ENCODE peak calls at places on chromosome 19, in nine cellular contexts. U is cardiac muscle cell; H is endodermal cell; O is uterus; N is effector memory CD4-positive, alpha-beta T cell; F is breast epithelium; S is CD8-positive, alpha-beta memory T cell; M is left ventricle myocardium inferior; E is iPS DF 6.9. P is an unnamed sample. For H3K4me1 and H3K27me3, the result is how much of the 10 kb centered on the place peaks cover.

GRCh38 chr19:33392341-33393285 is 19.1 kb downstream of the CEBPG start:
- DNase-seq in U (no peak), H (no peak), O (peak), N (no peak), F (no peak), S (no peak), M (peak), E (no peak), P (no peak)

GRCh38 chr19:32287086-32287485 is 58.3 kb upstream of the ZNF507 start:
- DNase-seq in U (peak), H (no peak), O (no peak), N (no peak), F (no peak), S (no peak), M (no peak), E (no peak), P (no peak)

GRCh38 chr19:7947939-7948338 is 4.5 kb upstream of the TIMM44 start:
- DNase-seq in U (peak), H (no peak), O (no peak), N (no peak), F (no peak), S (no peak), M (no peak), E (no peak), P (no peak)

GRCh38 chr19:16319466-16319865 is 5.2 kb upstream of the KLF2 start:
- DNase-seq in U (peak), H (no peak), O (no peak), N (no peak), F (no peak), S (peak), M (no peak), E (no peak), P (no peak)

GRCh38 chr19:30936276-30936675 is 413.0 kb downstream of the TSHZ3 start:
- DNase-seq in U (no peak), H (no peak), O (no peak), N (no peak), F (no peak), S (no peak), M (no peak), E (no peak), P (no peak)

GRCh38 chr19:38946229-38947010 is 15.7 kb downstream of the MRPS12 start:
- DNase-seq in U (no peak), H (no peak), O (no peak), N (no peak), F (no peak), S (no peak), M (no peak), E (no peak), P (no peak)

GRCh38 chr19:15177269-15178116 is 23.3 kb downstream of the NOTCH3 start:
- DNase-seq in U (peak), H (peak), O (peak), N (peak), F (peak), S (peak), M (peak), E (no peak), P (no peak)

GRCh38 chr19:21256722-21257121 is 72.5 kb downstream of the ZNF708 start:
- DNase-seq in U (peak), H (peak), O (no peak), N (no peak), F (no peak), S (no peak), M (no peak), E (peak), P (no peak)

GRCh38 chr19:42226886-42227285 is 6.8 kb downstream of the ZNF526 start:
- DNase-seq in U (no peak), H (no peak), O (no peak), N (no peak), F (no peak), S (no peak), M (no peak), E (no peak), P (no peak)

DNA sequence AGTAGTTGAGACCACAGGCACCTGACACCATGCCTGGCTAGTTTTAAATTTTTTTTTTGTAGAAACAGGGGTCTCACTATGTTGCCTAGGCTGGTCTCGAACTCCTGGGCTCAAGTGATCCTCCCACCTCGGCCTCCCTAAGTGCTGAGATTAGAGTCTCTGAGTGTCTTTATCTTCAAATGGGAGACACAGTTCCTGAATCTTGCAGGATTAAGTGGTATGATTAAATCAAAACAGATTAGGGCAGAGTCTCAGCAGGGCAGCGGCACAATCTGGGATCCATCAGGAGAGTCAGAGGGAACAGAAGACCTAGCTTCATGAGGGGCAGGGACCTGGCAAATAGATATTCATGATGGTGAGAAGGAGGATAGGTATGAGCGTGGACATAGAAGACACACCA is 953 bp downstream of the RLN3 start:
- DNase-seq in U (no peak), H (no peak), O (no peak), N (no peak), F (no peak), S (no peak), M (no peak), E (no peak), P (no peak)
- H3K4me1 ChIP-seq in U (under half), H (under half), O (under half), N (under half), F (under half), S (under half), M (under half), E (under half), P (under half)

GRCh38 chr19:46060012-46060411 is 19.2 kb upstream of the IGFL4 start:
- DNase-seq in U (no peak), H (no peak), O (no peak), N (no peak), F (no peak), S (no peak), M (no peak), E (no peak), P (no peak)
- H3K27me3 ChIP-seq in U (under half), H (under half), O (under half), N (under half), F (under half), S (under half), M (half or more), E (under half), P (under half)

DNA sequence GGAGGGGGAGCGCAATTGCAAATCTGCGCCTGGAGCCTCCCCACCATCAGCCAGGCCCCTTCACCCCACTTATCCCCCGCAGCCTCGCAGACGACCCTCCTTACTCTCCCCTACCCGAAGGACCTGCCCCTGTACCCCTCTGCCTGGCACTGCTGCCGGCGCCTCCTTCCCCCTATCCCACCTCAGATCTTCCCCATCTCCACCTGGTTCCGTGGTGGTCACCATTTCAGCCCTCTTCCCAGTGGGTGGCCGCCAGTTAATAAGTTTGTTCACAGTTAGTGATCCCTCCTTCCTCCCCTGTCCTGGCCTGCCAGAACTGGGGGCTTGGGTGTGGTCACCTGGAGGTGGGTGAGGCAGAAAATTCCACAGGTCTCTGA is 397 bp downstream of the SLC44A2 start:
- DNase-seq in U (no peak), H (peak), O (no peak), N (no peak), F (no peak), S (no peak), M (no peak), E (no peak), P (no peak)
- H3K27ac ChIP-seq in U (peak), H (peak), O (peak), N (no peak), F (peak), S (no peak), M (peak), E (no peak), P (peak)

DNA sequence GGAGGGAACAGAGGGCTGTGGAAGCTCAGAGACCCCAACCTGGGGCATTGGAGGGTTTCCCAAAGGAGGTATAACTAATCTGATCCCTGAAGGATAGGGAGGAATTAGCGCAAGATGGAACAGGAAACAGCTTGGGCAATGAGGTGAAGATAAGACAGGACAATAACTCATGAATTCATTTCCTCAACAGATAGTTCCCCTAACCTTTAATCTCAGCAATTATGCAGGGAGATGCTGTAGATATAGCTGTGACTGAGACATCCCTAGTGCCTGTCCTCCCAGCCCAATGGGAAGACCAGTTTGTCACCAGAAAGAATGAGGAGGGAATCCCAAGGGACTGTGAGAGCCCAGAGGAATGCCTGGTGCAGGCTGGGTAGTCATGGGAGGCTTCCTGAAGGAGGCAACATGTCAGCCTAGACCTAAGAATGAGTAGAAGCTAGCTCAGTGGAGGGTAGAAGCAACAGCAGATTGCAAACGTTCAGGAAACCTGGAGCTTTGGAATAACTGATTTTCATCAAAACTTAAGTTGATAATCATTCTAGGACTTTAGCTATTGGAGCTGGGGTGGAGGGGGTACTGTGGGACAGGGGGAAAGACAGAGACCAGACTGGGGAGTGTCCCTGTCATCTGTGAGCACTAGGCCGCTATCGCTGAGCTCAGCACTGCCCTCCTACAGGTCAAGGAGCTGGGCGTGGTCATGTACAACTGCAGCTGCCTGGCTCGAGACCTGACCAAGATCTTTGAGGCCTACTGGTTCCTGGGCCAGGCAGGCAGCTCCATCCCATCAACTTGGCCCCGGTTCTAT is 18.8 kb downstream of the HIPK4 start:
- DNase-seq in U (no peak), H (no peak), O (no peak), N (no peak), F (no peak), S (no peak), M (no peak), E (no peak), P (no peak)
- H3K4me1 ChIP-seq in U (under half), H (under half), O (under half), N (under half), F (under half), S (under half), M (under half), E (under half), P (under half)

DNA sequence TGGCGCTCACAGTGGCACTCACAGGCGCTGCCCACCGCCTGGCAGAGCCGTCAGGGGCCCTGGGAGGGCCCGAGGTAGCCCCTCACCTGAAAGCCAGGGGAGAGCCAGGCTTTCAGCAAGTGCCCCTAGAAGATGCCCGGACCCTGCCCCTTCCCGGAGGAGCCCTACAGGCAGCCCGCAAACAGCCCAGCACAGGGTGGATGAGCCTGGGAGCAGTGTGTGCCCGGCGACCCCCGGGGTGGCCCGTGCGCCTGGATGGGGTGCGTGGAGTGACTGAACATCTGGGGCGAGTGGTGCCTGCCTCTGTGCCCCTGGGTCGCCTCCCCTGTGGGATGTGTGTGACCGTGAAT is 1.4 kb downstream of the CRLF1 start:
- DNase-seq in U (no peak), H (no peak), O (no peak), N (no peak), F (no peak), S (no peak), M (no peak), E (no peak), P (no peak)
- H3K27me3 ChIP-seq in U (half or more), H (half or more), O (under half), N (half or more), F (half or more), S (half or more), M (half or more), E (half or more), P (half or more)

GRCh38 chr19:51294211-51294976 is 17.1 kb upstream of the IGLON5 start:
- DNase-seq in U (no peak), H (peak), O (no peak), N (no peak), F (no peak), S (no peak), M (no peak), E (no peak), P (no peak)
- H3K27ac ChIP-seq in U (no peak), H (no peak), O (no peak), N (no peak), F (no peak), S (no peak), M (no peak), E (no peak), P (no peak)

DNA sequence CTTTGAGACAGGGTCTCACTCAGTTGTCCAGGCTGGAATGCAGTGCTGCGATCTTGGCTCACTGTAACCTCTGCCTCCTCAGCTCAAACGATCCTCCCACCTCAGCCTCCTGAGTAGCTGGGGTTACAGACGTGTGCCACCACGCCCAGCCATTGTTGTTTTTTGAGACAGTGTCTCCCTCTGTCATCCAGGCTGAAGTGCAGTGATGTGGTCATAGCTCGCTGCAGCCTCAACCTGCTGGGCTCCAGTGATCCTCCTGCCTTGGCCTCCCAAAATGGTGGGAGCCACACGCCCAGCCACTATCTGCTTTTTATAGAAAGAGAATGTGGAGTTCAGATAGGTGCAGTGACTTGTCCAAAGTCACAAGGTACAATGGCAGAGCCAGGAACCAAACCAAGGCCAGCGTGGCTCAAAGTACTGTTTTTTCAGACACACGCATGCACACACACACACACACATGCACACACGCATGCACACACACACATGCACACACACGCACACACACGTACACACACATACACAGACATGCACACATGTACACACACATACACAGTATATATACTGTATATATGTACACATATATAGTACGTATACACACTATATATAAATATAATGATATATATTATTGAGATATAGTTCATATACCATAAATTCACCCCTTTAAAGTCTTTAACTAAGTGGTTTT is 6.6 kb downstream of the GADD45B start:
- DNase-seq in U (no peak), H (no peak), O (no peak), N (no peak), F (no peak), S (no peak), M (no peak), E (no peak), P (no peak)
- H3K4me1 ChIP-seq in U (under half), H (under half), O (under half), N (under half), F (under half), S (under half), M (under half), E (under half), P (under half)